ENCODE peak calls at places on chromosomes 2 and 18, in eight cellular contexts. P is HCT116, C is IMR-90, H is sigmoid colon, F is right lobe of liver, U is spleen, E is uterus, W is esophagus squamous epithelium. Y is an unnamed sample.

GRCh38 chr2:190627881-190628412 is 20.9 kb upstream of the NAB1 start:
- DNase-seq in P (no peak), C (no peak), H (no peak), F (peak), U (peak), E (no peak), W (no peak), Y (no peak)

GRCh38 chr2:216596234-216596985 is 36.8 kb upstream of the IGFBP2 start:
- DNase-seq in P (no peak), C (peak), H (no peak), F (no peak), U (no peak), E (peak), W (no peak), Y (no peak)

GRCh38 chr2:63434597-63434996 is 153.7 kb downstream of the WDPCP start:
- DNase-seq in P (no peak), C (no peak), H (no peak), F (no peak), U (no peak), E (no peak), W (no peak), Y (no peak)

GRCh38 chr2:25215948-25216679 is 47.7 kb upstream of the POMC start:
- DNase-seq in P (no peak), C (no peak), H (peak), F (peak), U (peak), E (peak), W (peak), Y (peak)

GRCh38 chr2:199979841-199980628 is 24.7 kb downstream of the MAIP1 start:
- DNase-seq in P (peak), C (peak), H (peak), F (peak), U (peak), E (peak), W (peak), Y (peak)

GRCh38 chr2:191783416-191783815 is 63.5 kb downstream of the CAVIN2 start:
- DNase-seq in P (no peak), C (no peak), H (no peak), F (no peak), U (no peak), E (no peak), W (no peak), Y (no peak)

GRCh38 chr2:60383421-60384117 is 169.9 kb downstream of the BCL11A start:
- DNase-seq in P (no peak), C (no peak), H (no peak), F (no peak), U (no peak), E (no peak), W (no peak), Y (no peak)

GRCh38 chr2:21740529-21740928 is 616.8 kb downstream of the TDRD15 start:
- DNase-seq in P (no peak), C (peak), H (no peak), F (no peak), U (no peak), E (no peak), W (no peak), Y (no peak)

GRCh38 chr2:178208817-178209216 is 14.5 kb downstream of the OSBPL6 start:
- DNase-seq in P (no peak), C (peak), H (no peak), F (no peak), U (no peak), E (no peak), W (no peak), Y (no peak)

GRCh38 chr18:50866765-50867164 is 12.2 kb upstream of the ME2 start:
- DNase-seq in P (no peak), C (no peak), H (no peak), F (no peak), U (no peak), E (no peak), W (no peak), Y (no peak)

GRCh38 chr2:12177052-12177994 is 430.9 kb downstream of the LPIN1 start:
- DNase-seq in P (no peak), C (peak), H (peak), F (peak), U (no peak), E (peak), W (no peak), Y (peak)

GRCh38 chr2:157363612-157364101 is 38.0 kb upstream of the ERMN start:
- DNase-seq in P (no peak), C (no peak), H (no peak), F (no peak), U (no peak), E (no peak), W (no peak), Y (no peak)

GRCh38 chr2:75342504-75343175 is 143.3 kb upstream of the TACR1 start:
- DNase-seq in P (no peak), C (no peak), H (no peak), F (no peak), U (no peak), E (no peak), W (no peak), Y (no peak)

GRCh38 chr2:209307161-209308001 is 116.5 kb upstream of the MAP2 start:
- DNase-seq in P (no peak), C (no peak), H (no peak), F (no peak), U (no peak), E (no peak), W (no peak), Y (no peak)

GRCh38 chr2:205148756-205149155 is 533.5 kb upstream of the NRP2 start:
- DNase-seq in P (no peak), C (no peak), H (no peak), F (no peak), U (no peak), E (no peak), W (no peak), Y (no peak)

GRCh38 chr18:9952633-9953416 is 39.0 kb downstream of the VAPA start:
- DNase-seq in P (no peak), C (no peak), H (no peak), F (no peak), U (no peak), E (no peak), W (no peak), Y (no peak)

GRCh38 chr2:47520302-47520630 is 117.3 kb downstream of the MSH2 start:
- DNase-seq in P (no peak), C (no peak), H (no peak), F (no peak), U (no peak), E (no peak), W (no peak), Y (no peak)

GRCh38 chr2:197705912-197706838 is 1.0 kb downstream of the MARS2 start:
- DNase-seq in P (no peak), C (peak), H (no peak), F (peak), U (peak), E (no peak), W (no peak), Y (no peak)

DNA sequence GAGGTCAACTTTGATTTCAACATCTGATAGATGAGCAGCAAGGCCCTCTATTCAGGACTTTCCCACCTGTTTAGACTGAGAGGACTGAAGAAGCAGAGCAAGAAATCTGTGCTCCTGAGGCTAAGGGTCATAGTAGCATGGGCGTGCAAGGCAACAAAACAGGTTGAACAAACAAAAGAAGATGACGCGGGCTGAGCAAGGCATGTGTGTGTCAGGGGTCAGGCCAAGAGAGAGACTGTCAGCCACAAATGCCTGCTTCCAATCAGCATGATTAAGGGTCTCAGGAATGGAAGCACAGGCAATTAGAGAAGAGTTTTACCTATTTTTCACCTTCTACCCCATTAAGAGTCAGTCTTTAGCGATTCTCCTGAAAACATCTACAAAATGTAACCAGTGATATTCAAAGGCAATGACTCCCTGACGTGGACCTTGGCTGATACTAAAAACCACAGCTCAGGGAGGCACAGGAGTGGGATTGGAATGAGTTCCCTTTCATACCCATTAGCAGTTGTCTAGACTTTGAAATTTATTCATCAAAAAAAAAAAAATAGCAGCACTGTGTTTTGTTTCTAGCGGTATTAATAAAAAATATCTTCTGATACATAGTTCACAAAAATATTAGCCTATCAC is 81.9 kb downstream of the DYNAP start:
- DNase-seq in P (no peak), C (no peak), H (no peak), F (peak), U (no peak), E (no peak), W (no peak), Y (no peak)
- TF ChIP-seq POLR2A in P (no peak), C (no peak), H (no peak), F (no peak), U (no peak), E (no peak), W (no peak), Y (no peak)

GRCh38 chr2:9205963-9206948 is at the start of gene ASAP2:
- DNase-seq in P (no peak), C (peak), H (peak), F (peak), U (peak), E (peak), W (no peak), Y (peak)
- TF ChIP-seq POLR2A in P (peak), C (peak), H (no peak), F (peak), U (no peak), E (peak), W (no peak), Y (no peak)

GRCh38 chr18:55585586-55586521 is 2.1 kb downstream of the TCF4 start:
- DNase-seq in P (no peak), C (peak), H (no peak), F (no peak), U (no peak), E (peak), W (no peak), Y (no peak)
- TF ChIP-seq POLR2A in P (no peak), C (peak), H (no peak), F (no peak), U (no peak), E (no peak), W (no peak), Y (no peak)

GRCh38 chr2:27032495-27033252 is at the start of gene TMEM214:
- DNase-seq in P (peak), C (peak), H (peak), F (peak), U (peak), E (peak), W (peak), Y (peak)
- TF ChIP-seq POLR2A in P (peak), C (peak), H (peak), F (peak), U (no peak), E (peak), W (peak), Y (peak)

GRCh38 chr18:55511277-55511676 is 76.7 kb downstream of the TCF4 start:
- DNase-seq in P (no peak), C (no peak), H (no peak), F (no peak), U (no peak), E (no peak), W (no peak), Y (no peak)
- TF ChIP-seq POLR2A in P (no peak), C (no peak), H (no peak), F (no peak), U (no peak), E (no peak), W (no peak), Y (no peak)

DNA sequence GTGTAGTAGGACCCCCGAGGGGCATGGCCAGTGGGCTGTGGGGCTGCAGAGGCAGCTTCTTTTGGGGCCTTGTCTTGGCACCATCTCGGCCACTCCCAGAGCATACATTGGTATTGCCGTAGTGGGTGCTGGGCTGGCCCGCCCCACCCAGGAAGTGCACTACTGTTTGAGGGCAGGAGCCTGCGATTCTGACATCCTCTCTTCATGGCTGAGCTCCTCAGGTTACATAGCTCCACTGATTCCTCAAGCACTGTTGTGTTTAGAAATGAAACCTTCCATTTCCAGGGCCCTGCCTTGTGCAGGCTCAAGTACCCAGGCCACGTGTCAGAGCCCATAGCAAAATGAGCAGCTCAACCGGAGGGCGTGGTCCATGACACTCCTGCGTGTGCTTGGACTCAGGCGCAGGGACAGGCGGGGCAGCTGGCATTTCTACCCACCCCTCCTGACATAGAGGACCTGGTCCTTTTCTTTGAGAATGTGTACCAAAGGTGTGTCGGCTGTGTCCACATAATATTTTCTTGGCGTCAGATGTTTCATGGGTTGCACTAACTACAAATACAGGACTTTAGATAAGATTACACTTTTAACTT is 67.9 kb downstream of the DGKD start:
- DNase-seq in P (no peak), C (no peak), H (no peak), F (no peak), U (peak), E (no peak), W (no peak), Y (peak)
- TF ChIP-seq POLR2A in P (no peak), C (no peak), H (no peak), F (no peak), U (no peak), E (no peak), W (no peak), Y (no peak)

GRCh38 chr2:110106642-110107041 is 9.0 kb downstream of the MALL start:
- DNase-seq in P (peak), C (peak), H (no peak), F (no peak), U (no peak), E (no peak), W (no peak), Y (no peak)

GRCh38 chr2:110107092-110108079 is 8.2 kb downstream of the MALL start:
- DNase-seq in P (no peak), C (no peak), H (no peak), F (no peak), U (no peak), E (no peak), W (no peak), Y (no peak)

GRCh38 chr2:110105183-110105582 is 10.4 kb downstream of the MALL start:
- DNase-seq in P (no peak), C (no peak), H (no peak), F (no peak), U (no peak), E (no peak), W (no peak), Y (no peak)

GRCh38 chr2:110104025-110104771 is 11.4 kb downstream of the MALL start:
- DNase-seq in P (no peak), C (no peak), H (no peak), F (no peak), U (no peak), E (no peak), W (no peak), Y (no peak)

DNA sequence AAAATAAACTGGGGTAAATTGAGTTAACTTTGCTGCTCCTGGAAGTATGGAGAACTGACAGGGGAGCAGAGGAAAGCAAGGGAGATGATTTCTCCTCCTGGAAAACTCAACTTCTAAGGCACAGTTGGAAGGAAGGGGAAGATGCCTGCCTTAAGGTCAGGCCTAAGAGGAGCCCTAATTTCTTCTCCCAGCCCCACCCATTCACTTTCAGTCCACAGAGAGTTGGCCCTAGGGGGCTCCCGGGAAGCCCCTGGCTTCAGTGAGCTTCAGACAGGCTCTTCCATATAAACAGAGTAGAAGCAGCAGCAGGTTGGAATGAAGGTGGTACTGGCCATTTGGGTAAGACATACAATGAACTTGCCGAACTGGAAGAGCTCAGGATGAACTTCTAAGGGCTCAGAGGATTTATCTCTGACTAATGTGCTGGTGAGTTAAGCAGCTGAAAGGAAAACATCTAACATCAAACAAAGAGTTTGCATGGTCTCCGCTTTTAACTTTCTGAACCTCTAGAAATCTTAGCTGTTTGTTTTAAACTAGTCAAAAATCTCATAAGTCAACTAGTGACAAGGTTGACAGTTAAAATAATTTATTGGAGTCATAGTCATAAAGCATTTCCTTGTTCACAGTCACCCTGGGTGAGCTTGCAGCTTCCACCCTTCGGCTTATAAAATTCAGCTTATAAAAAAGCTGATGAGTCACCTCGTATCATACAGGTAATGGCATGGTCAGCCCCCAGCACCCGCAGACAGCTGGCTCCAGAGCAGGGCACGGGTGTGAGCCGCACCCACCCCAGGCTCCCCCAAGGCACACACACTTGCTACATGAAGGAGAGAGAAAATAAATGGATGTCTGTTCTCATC is 9.8 kb downstream of the MALL start:
- DNase-seq in P (peak), C (peak), H (no peak), F (no peak), U (no peak), E (no peak), W (no peak), Y (no peak)
- TF ChIP-seq POLR2A in P (no peak), C (no peak), H (no peak), F (no peak), U (no peak), E (no peak), W (no peak), Y (no peak)

DNA sequence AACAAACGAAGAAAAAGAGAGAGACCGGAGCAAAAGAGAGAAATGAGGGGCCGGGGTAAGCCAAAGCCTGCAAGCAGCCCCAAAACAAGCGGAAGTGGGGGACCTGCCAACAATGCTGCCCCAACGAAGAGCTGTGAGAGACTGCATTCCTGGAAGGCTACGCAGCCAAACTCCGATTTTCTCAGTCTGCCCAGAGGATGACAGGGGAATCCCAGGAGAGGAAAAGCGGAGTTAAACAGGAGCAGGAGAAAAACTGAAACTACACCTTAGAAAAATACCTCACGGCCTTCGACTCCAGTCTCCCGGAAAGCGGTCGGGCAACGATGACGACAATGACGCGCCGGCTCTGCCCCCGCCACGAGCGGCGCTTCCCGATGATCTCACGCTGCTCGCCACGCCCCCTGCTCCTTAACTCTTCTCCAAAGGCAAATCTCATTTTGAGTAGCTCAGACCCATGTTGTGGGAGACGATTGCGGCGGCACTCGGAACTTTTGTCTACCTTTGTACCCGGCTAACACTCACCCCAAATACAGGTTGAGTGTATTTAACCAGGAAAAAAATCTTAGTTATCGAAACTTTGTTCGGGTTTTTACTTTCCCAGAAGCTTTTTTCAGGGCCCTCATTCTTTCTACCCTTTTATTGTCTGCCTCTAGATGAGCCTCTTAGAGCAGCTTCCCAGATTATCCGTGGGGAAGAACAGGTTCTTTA is at the start of gene C1D:
- DNase-seq in P (peak), C (peak), H (peak), F (peak), U (peak), E (peak), W (peak), Y (peak)
- TF ChIP-seq POLR2A in P (peak), C (peak), H (peak), F (peak), U (no peak), E (peak), W (peak), Y (peak)

GRCh38 chr2:127645395-127646291 is at the start of gene GPR17:
- DNase-seq in P (no peak), C (no peak), H (peak), F (no peak), U (peak), E (no peak), W (no peak), Y (no peak)

GRCh38 chr2:127646487-127647241 is 711 bp downstream of the GPR17 start:
- DNase-seq in P (no peak), C (no peak), H (peak), F (no peak), U (peak), E (no peak), W (no peak), Y (no peak)

GRCh38 chr2:127648321-127648720 is 2.4 kb downstream of the GPR17 start:
- DNase-seq in P (no peak), C (no peak), H (peak), F (no peak), U (peak), E (no peak), W (no peak), Y (no peak)

GRCh38 chr2:127649100-127649611 is 3.2 kb downstream of the GPR17 start:
- DNase-seq in P (no peak), C (no peak), H (peak), F (no peak), U (peak), E (no peak), W (no peak), Y (no peak)

GRCh38 chr2:127647242-127648190 is 1.6 kb downstream of the GPR17 start:
- DNase-seq in P (no peak), C (peak), H (peak), F (peak), U (peak), E (no peak), W (no peak), Y (no peak)
- TF ChIP-seq POLR2A in P (no peak), C (no peak), H (no peak), F (no peak), U (no peak), E (no peak), W (no peak), Y (no peak)

DNA sequence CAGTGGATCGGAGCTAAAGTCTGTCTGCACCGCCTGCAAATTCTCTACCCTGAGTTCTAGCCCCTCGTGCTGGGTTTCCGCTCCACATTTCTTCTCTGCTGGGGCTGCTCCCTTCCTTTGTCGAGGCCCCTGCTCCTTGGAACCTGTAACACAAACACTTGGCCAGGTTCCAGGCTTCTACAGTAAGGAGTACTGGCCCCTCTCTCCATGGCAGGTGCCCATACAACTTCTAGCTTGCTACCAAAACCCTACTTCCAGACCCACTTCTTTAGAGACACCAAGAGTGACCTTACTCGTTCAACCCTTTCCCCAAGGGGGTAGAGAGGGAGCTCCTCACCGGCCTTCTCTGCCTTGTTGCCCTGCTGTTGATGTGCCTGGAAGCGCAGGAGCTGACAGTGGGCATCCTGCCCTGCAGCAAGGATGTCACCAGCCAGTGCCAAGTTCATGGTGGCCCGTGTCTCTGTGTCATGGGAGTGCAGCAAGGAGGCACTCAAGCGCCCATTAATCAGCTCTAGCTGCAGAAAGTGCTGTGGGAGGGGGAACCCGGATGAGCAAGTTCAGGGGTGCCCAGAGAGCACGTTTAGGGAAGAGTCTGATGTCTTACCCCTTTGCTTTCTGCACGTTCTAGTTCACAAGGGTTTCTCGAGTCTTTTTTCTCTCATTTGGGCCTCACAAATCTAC is 1.1 kb downstream of the PREB start:
- DNase-seq in P (no peak), C (no peak), H (no peak), F (peak), U (no peak), E (no peak), W (no peak), Y (no peak)
- TF ChIP-seq POLR2A in P (no peak), C (no peak), H (no peak), F (no peak), U (no peak), E (no peak), W (no peak), Y (no peak)

Y was measured in GM12891.